ENCODE peak calls at places on chromosomes 6 and 20, in four cellular contexts. One of them, this sample, is unnamed.

GRCh38 chr20:12069181-12069580 is 151.5 kb downstream of the BTBD3 start:
- DNase-seq in putamen: no peak
- DNase-seq in natural killer cell: no peak
- DNase-seq in cardiac fibroblast: no peak
- DNase-seq in this sample: no peak

GRCh38 chr6:47086051-47086770 is 44.1 kb upstream of the ADGRF1 start:
- DNase-seq in putamen: no peak
- DNase-seq in natural killer cell: no peak
- DNase-seq in cardiac fibroblast: peak; percentile 14
- DNase-seq in this sample: no peak

GRCh38 chr6:131129657-131130545 is 5.4 kb upstream of the AKAP7 start:
- DNase-seq in putamen: no peak
- DNase-seq in natural killer cell: no peak
- DNase-seq in cardiac fibroblast: peak; percentile 19
- DNase-seq in this sample: no peak

GRCh38 chr20:2631228-2631627 is 21.2 kb upstream of the NOP56 start:
- DNase-seq in putamen: no peak
- DNase-seq in natural killer cell: no peak
- DNase-seq in cardiac fibroblast: peak; percentile 22
- DNase-seq in this sample: no peak

GRCh38 chr6:32790306-32790705 is 26.5 kb downstream of the HLA-DOB start:
- DNase-seq in putamen: no peak
- DNase-seq in natural killer cell: no peak
- DNase-seq in cardiac fibroblast: peak; percentile 9
- DNase-seq in this sample: no peak

GRCh38 chr6:19866900-19867627 is 29.9 kb downstream of the ID4 start:
- DNase-seq in putamen: no peak
- DNase-seq in natural killer cell: no peak
- DNase-seq in cardiac fibroblast: peak; percentile 47
- DNase-seq in this sample: no peak

GRCh38 chr6:26045046-26045938 is 41.9 kb upstream of the HFE start:
- DNase-seq in putamen: peak; percentile 80
- DNase-seq in natural killer cell: peak; percentile 64
- DNase-seq in cardiac fibroblast: peak; percentile 97
- DNase-seq in this sample: no peak

GRCh38 chr6:4662886-4663285 is 113.3 kb upstream of the CDYL start:
- DNase-seq in putamen: no peak
- DNase-seq in natural killer cell: no peak
- DNase-seq in cardiac fibroblast: no peak
- DNase-seq in this sample: no peak

GRCh38 chr6:25369450-25370086 is 90.4 kb downstream of the CARMIL1 start:
- DNase-seq in putamen: no peak
- DNase-seq in natural killer cell: no peak
- DNase-seq in cardiac fibroblast: no peak
- DNase-seq in this sample: no peak

GRCh38 chr6:116012966-116013365 is 47.7 kb downstream of the FRK start:
- DNase-seq in putamen: no peak
- DNase-seq in natural killer cell: no peak
- DNase-seq in cardiac fibroblast: no peak
- DNase-seq in this sample: no peak

GRCh38 chr6:20403766-20404640 is 2.3 kb downstream of the E2F3 start:
- DNase-seq in putamen: peak; percentile 16
- DNase-seq in natural killer cell: peak; percentile 53
- DNase-seq in cardiac fibroblast: peak; percentile 74
- DNase-seq in this sample: peak; percentile 29

GRCh38 chr6:146357578-146358340 is 185.9 kb upstream of the RAB32 start:
- DNase-seq in putamen: no peak
- DNase-seq in natural killer cell: no peak
- DNase-seq in cardiac fibroblast: peak; percentile 94
- DNase-seq in this sample: no peak

GRCh38 chr6:5723905-5724691 is 282.6 kb downstream of the NRN1 start:
- DNase-seq in putamen: peak; percentile 33
- DNase-seq in natural killer cell: no peak
- DNase-seq in cardiac fibroblast: no peak
- DNase-seq in this sample: no peak

GRCh38 chr6:27582928-27583725 is 110.2 kb upstream of the ZNF184 start:
- DNase-seq in putamen: no peak
- DNase-seq in natural killer cell: no peak
- DNase-seq in cardiac fibroblast: peak; percentile 85
- DNase-seq in this sample: peak; percentile 52

GRCh38 chr6:166959906-166960608 is 3.7 kb upstream of the RNASET2 start:
- DNase-seq in putamen: no peak
- DNase-seq in natural killer cell: no peak
- DNase-seq in cardiac fibroblast: no peak
- DNase-seq in this sample: no peak

GRCh38 chr6:10415593-10416480 is 963 bp upstream of the TFAP2A start:
- DNase-seq in putamen: no peak
- DNase-seq in natural killer cell: no peak
- DNase-seq in cardiac fibroblast: no peak
- DNase-seq in this sample: no peak

GRCh38 chr6:45044086-45044485 is 284.0 kb upstream of the RUNX2 start:
- DNase-seq in putamen: no peak
- DNase-seq in natural killer cell: no peak
- DNase-seq in cardiac fibroblast: no peak
- DNase-seq in this sample: no peak

GRCh38 chr6:104014560-104014959 is 845.2 kb downstream of the HACE1 start:
- DNase-seq in putamen: no peak
- DNase-seq in natural killer cell: no peak
- DNase-seq in cardiac fibroblast: peak; percentile 28
- DNase-seq in this sample: no peak

GRCh38 chr20:56924316-56924975 is 295.3 kb downstream of the TFAP2C start:
- DNase-seq in putamen: no peak
- DNase-seq in natural killer cell: no peak
- DNase-seq in cardiac fibroblast: no peak
- DNase-seq in this sample: no peak

GRCh38 chr6:47655719-47656595 is 42.4 kb upstream of the ADGRF4 start:
- DNase-seq in putamen: no peak
- DNase-seq in natural killer cell: no peak
- DNase-seq in cardiac fibroblast: peak; percentile 65
- DNase-seq in this sample: no peak

GRCh38 chr6:7172605-7173185 is 64.9 kb downstream of the RREB1 start:
- DNase-seq in putamen: no peak
- DNase-seq in natural killer cell: no peak
- DNase-seq in cardiac fibroblast: peak; percentile 82
- DNase-seq in this sample: no peak

GRCh38 chr6:39342692-39343460 is 20.4 kb upstream of the KCNK16 start:
- DNase-seq in putamen: no peak
- DNase-seq in natural killer cell: no peak
- DNase-seq in cardiac fibroblast: no peak
- DNase-seq in this sample: no peak

GRCh38 chr6:159126590-159126989 is 42.6 kb upstream of the FNDC1 start:
- DNase-seq in putamen: no peak
- DNase-seq in natural killer cell: no peak
- DNase-seq in cardiac fibroblast: no peak
- DNase-seq in this sample: no peak

GRCh38 chr20:35004749-35005462 is 49.2 kb downstream of the MYH7B start:
- DNase-seq in putamen: no peak
- DNase-seq in natural killer cell: no peak
- DNase-seq in cardiac fibroblast: no peak
- DNase-seq in this sample: no peak

GRCh38 chr6:26234421-26235239 is 130.4 kb upstream of the BTN3A2 start:
- DNase-seq in putamen: no peak
- DNase-seq in natural killer cell: peak; percentile 64
- DNase-seq in cardiac fibroblast: peak; percentile 91
- DNase-seq in this sample: peak; percentile 72

GRCh38 chr6:31634969-31635575 is 14.6 kb downstream of the PRRC2A start:
- DNase-seq in putamen: no peak
- DNase-seq in natural killer cell: no peak
- DNase-seq in cardiac fibroblast: no peak
- DNase-seq in this sample: no peak

GRCh38 chr6:148251286-148251685 is 91.4 kb upstream of the SASH1 start:
- DNase-seq in putamen: no peak
- DNase-seq in natural killer cell: no peak
- DNase-seq in cardiac fibroblast: peak; percentile 81
- DNase-seq in this sample: peak; percentile 30

GRCh38 chr6:124577734-124578281 is 384.4 kb upstream of the RNF217 start:
- DNase-seq in putamen: no peak
- DNase-seq in natural killer cell: no peak
- DNase-seq in cardiac fibroblast: no peak
- DNase-seq in this sample: no peak

GRCh38 chr6:4916954-4917561 is 86.8 kb downstream of the RPP40 start:
- DNase-seq in putamen: no peak
- DNase-seq in natural killer cell: no peak
- DNase-seq in cardiac fibroblast: no peak
- DNase-seq in this sample: no peak

GRCh38 chr6:166939894-166940293 is 16.5 kb downstream of the RNASET2 start:
- DNase-seq in putamen: no peak
- DNase-seq in natural killer cell: no peak
- DNase-seq in cardiac fibroblast: no peak
- DNase-seq in this sample: no peak

GRCh38 chr20:63094767-63095499 is 88.2 kb upstream of the BHLHE23 start:
- DNase-seq in putamen: no peak
- DNase-seq in natural killer cell: no peak
- DNase-seq in cardiac fibroblast: no peak
- DNase-seq in this sample: no peak

GRCh38 chr20:47336013-47336754 is 20.3 kb downstream of the ZMYND8 start:
- DNase-seq in putamen: peak; percentile 89
- DNase-seq in natural killer cell: no peak
- DNase-seq in cardiac fibroblast: peak; percentile 83
- DNase-seq in this sample: no peak

GRCh38 chr6:75501756-75502155 is 8.2 kb upstream of the FILIP1 start:
- DNase-seq in putamen: no peak
- DNase-seq in natural killer cell: no peak
- DNase-seq in cardiac fibroblast: no peak
- DNase-seq in this sample: no peak

GRCh38 chr6:158586652-158587051 is 26.8 kb downstream of the TMEM181 start:
- DNase-seq in putamen: no peak
- DNase-seq in natural killer cell: no peak
- DNase-seq in cardiac fibroblast: no peak
- DNase-seq in this sample: no peak

This sample was measured in HEK293T.